ENCODE peak calls at places on chromosomes 12 and 14, in nine cellular contexts. Q, W, A, V, U, F, O, Z and G are unnamed samples.

GRCh38 chr14:95226801-95227200 is 69.5 kb upstream of the DICER1 start:
- DNase-seq in Q (no peak), W (no peak), A (no peak), V (no peak), U (no peak), F (no peak), O (no peak), Z (no peak), G (no peak)

GRCh38 chr12:130987151-130987931 is 33.6 kb downstream of the ADGRD1 start:
- DNase-seq in Q (no peak), W (no peak), A (no peak), V (no peak), U (no peak), F (no peak), O (no peak), Z (no peak), G (no peak)

GRCh38 chr12:105393586-105393985 is 63.1 kb downstream of the C12orf75 start:
- DNase-seq in Q (no peak), W (no peak), A (no peak), V (peak), U (no peak), F (no peak), O (no peak), Z (no peak), G (no peak)

GRCh38 chr12:130087222-130087621 is 75.0 kb upstream of the FZD10 start:
- DNase-seq in Q (no peak), W (no peak), A (no peak), V (no peak), U (no peak), F (no peak), O (no peak), Z (no peak), G (no peak)

GRCh38 chr14:104723651-104724406 is at the start of gene ADSS1:
- DNase-seq in Q (no peak), W (peak), A (peak), V (no peak), U (no peak), F (peak), O (peak), Z (peak), G (no peak)

GRCh38 chr14:52853522-52853854 is 62.1 kb upstream of the GNPNAT1 start:
- DNase-seq in Q (no peak), W (no peak), A (no peak), V (no peak), U (no peak), F (no peak), O (no peak), Z (no peak), G (no peak)

GRCh38 chr12:105983622-105984325 is 155.0 kb downstream of the NUAK1 start:
- DNase-seq in Q (no peak), W (no peak), A (no peak), V (peak), U (no peak), F (no peak), O (no peak), Z (no peak), G (no peak)

GRCh38 chr12:94783862-94784261 is 133.5 kb upstream of the TMCC3 start:
- DNase-seq in Q (no peak), W (no peak), A (no peak), V (peak), U (no peak), F (no peak), O (no peak), Z (no peak), G (no peak)

GRCh38 chr14:63727231-63727735 is 582 bp downstream of the SGPP1 start:
- DNase-seq in Q (no peak), W (peak), A (peak), V (peak), U (no peak), F (peak), O (peak), Z (peak), G (peak)

GRCh38 chr12:82176761-82177490 is 181.3 kb downstream of the CCDC59 start:
- DNase-seq in Q (peak), W (no peak), A (no peak), V (no peak), U (no peak), F (no peak), O (no peak), Z (no peak), G (no peak)

GRCh38 chr14:60648169-60648933 is 926 bp downstream of the SIX1 start:
- DNase-seq in Q (no peak), W (no peak), A (peak), V (peak), U (no peak), F (no peak), O (no peak), Z (no peak), G (no peak)

GRCh38 chr12:124709722-124710656 is 142.6 kb upstream of the NCOR2 start:
- DNase-seq in Q (no peak), W (no peak), A (no peak), V (peak), U (no peak), F (no peak), O (no peak), Z (no peak), G (no peak)

GRCh38 chr14:64081174-64081746 is 212.9 kb downstream of the ESR2 start:
- DNase-seq in Q (no peak), W (no peak), A (no peak), V (no peak), U (no peak), F (no peak), O (no peak), Z (no peak), G (no peak)

GRCh38 chr12:103880299-103881142 is 39.5 kb upstream of the NT5DC3 start:
- DNase-seq in Q (no peak), W (no peak), A (peak), V (no peak), U (no peak), F (peak), O (no peak), Z (no peak), G (no peak)

GRCh38 chr12:128844031-128844635 is 9.1 kb upstream of the GLT1D1 start:
- DNase-seq in Q (no peak), W (peak), A (peak), V (no peak), U (no peak), F (peak), O (no peak), Z (no peak), G (no peak)

GRCh38 chr14:56709201-56709600 is 101.1 kb downstream of the OTX2 start:
- DNase-seq in Q (no peak), W (no peak), A (no peak), V (no peak), U (no peak), F (no peak), O (no peak), Z (no peak), G (no peak)

GRCh38 chr12:108607981-108608600 is 10.2 kb upstream of the TMEM119 start:
- DNase-seq in Q (no peak), W (no peak), A (no peak), V (no peak), U (no peak), F (no peak), O (no peak), Z (no peak), G (no peak)

GRCh38 chr14:68397371-68397779 is 395.5 kb downstream of the ZFP36L1 start:
- DNase-seq in Q (no peak), W (peak), A (no peak), V (no peak), U (no peak), F (no peak), O (peak), Z (no peak), G (no peak)

GRCh38 chr14:74525361-74525851 is 31.8 kb downstream of the ISCA2 start:
- DNase-seq in Q (no peak), W (no peak), A (no peak), V (no peak), U (no peak), F (no peak), O (no peak), Z (no peak), G (no peak)

GRCh38 chr12:128551266-128552025 is 272.3 kb downstream of the SLC15A4 start:
- DNase-seq in Q (no peak), W (no peak), A (no peak), V (no peak), U (no peak), F (no peak), O (no peak), Z (no peak), G (no peak)

GRCh38 chr12:39897315-39897714 is 208.6 kb downstream of the SLC2A13 start:
- DNase-seq in Q (no peak), W (no peak), A (no peak), V (no peak), U (no peak), F (no peak), O (no peak), Z (no peak), G (no peak)

GRCh38 chr12:97368462-97369150 is 94.0 kb upstream of the RMST start:
- DNase-seq in Q (no peak), W (no peak), A (no peak), V (no peak), U (no peak), F (no peak), O (no peak), Z (no peak), G (no peak)

GRCh38 chr14:61337893-61338292 is 16.5 kb downstream of the PRKCH start:
- DNase-seq in Q (no peak), W (no peak), A (no peak), V (no peak), U (no peak), F (no peak), O (no peak), Z (peak), G (no peak)

GRCh38 chr12:116737774-116738657 is at the start of the genes RNFT2 and SPRING1:
- DNase-seq in Q (peak), W (peak), A (peak), V (peak), U (peak), F (peak), O (peak), Z (peak), G (peak)

GRCh38 chr14:88929656-88930436 is 105.4 kb downstream of the TTC8 start:
- DNase-seq in Q (no peak), W (no peak), A (no peak), V (no peak), U (no peak), F (no peak), O (no peak), Z (no peak), G (no peak)

GRCh38 chr14:20630340-20631022 is 11.0 kb downstream of the OR6S1 start:
- DNase-seq in Q (no peak), W (peak), A (peak), V (peak), U (peak), F (no peak), O (no peak), Z (no peak), G (no peak)

GRCh38 chr12:93441111-93441616 is 583 bp downstream of the UBE2N start:
- DNase-seq in Q (no peak), W (peak), A (peak), V (no peak), U (no peak), F (peak), O (peak), Z (peak), G (no peak)

GRCh38 chr12:51922762-51923505 is 15.6 kb downstream of the ACVRL1 start:
- DNase-seq in Q (peak), W (no peak), A (no peak), V (peak), U (no peak), F (no peak), O (no peak), Z (no peak), G (no peak)

GRCh38 chr14:50778757-50779483 is 52.0 kb downstream of the NIN start:
- DNase-seq in Q (no peak), W (no peak), A (no peak), V (peak), U (no peak), F (no peak), O (no peak), Z (no peak), G (no peak)

GRCh38 chr12:127162902-127163301 is 1104.1 kb upstream of the TMEM132C start:
- DNase-seq in Q (no peak), W (no peak), A (no peak), V (peak), U (no peak), F (no peak), O (no peak), Z (peak), G (no peak)

GRCh38 chr14:78902010-78902623 is 731.9 kb downstream of the NRXN3 start:
- DNase-seq in Q (no peak), W (no peak), A (peak), V (peak), U (peak), F (no peak), O (peak), Z (no peak), G (peak)

GRCh38 chr12:100555722-100556121 is 17.8 kb upstream of the GAS2L3 start:
- DNase-seq in Q (no peak), W (no peak), A (no peak), V (peak), U (no peak), F (no peak), O (no peak), Z (no peak), G (no peak)